ENCODE peak calls at places on chromosomes 1 and 21, in five cellular contexts. M, D, C, O and U are unnamed samples.
A peak's percentile ranks its signal among the peaks of the same experiment; 100 is the strongest.

GRCh38 chr21:23452384-23453083 is 2154.7 kb downstream of the MRPL39 start:
- DNase-seq in O (no peak), C (no peak), D (peak; percentile 54), M (peak; percentile 3), U (no peak)

GRCh38 chr1:43978264-43978550 is 803 bp upstream of the B4GALT2 start:
- DNase-seq in M (no peak), C (peak; percentile 56), O (no peak), D (no peak), U (no peak)

GRCh38 chr1:186957339-186957738 is 128.6 kb downstream of the PLA2G4A start:
- DNase-seq in M (no peak), O (no peak), D (no peak), C (no peak), U (no peak)

GRCh38 chr21:43800566-43800965 is 11.2 kb downstream of the RRP1 start:
- DNase-seq in D (no peak), C (no peak), O (no peak), M (no peak), U (no peak)

GRCh38 chr1:29602203-29602602 is 365.9 kb downstream of the PTPRU start:
- DNase-seq in M (no peak), D (no peak), C (no peak), O (no peak), U (no peak)

GRCh38 chr1:70353038-70353437 is 1.5 kb downstream of the ANKRD13C start:
- DNase-seq in C (no peak), M (no peak), D (no peak), O (no peak), U (no peak)

GRCh38 chr1:42978317-42979036 is 19.8 kb upstream of the SLC2A1 start:
- DNase-seq in O (no peak), C (no peak), D (no peak), M (no peak), U (no peak)

GRCh38 chr1:26730695-26731094 is 34.9 kb downstream of the ARID1A start:
- DNase-seq in C (no peak), D (no peak), M (no peak), O (no peak), U (no peak)

GRCh38 chr1:96374076-96374762 is 347.4 kb upstream of the PTBP2 start:
- DNase-seq in O (no peak), C (no peak), M (no peak), D (no peak), U (no peak)

GRCh38 chr1:52590275-52590674 is 11.9 kb upstream of the GPX7 start:
- DNase-seq in D (no peak), O (no peak), C (no peak), M (no peak), U (no peak)

GRCh38 chr1:53715478-53715877 is 23.5 kb downstream of the GLIS1 start:
- DNase-seq in M (peak; percentile 67), O (no peak), D (peak; percentile 29), C (peak; percentile 29), U (no peak)

GRCh38 chr1:7389786-7390603 is 381.1 kb upstream of the VAMP3 start:
- DNase-seq in C (no peak), D (no peak), O (no peak), M (no peak), U (no peak)

GRCh38 chr1:8702121-8702520 is 115.3 kb downstream of the RERE start:
- DNase-seq in M (peak; percentile 43), C (peak; percentile 59), D (no peak), O (no peak), U (no peak)

GRCh38 chr1:178273707-178274410 is 180.0 kb downstream of the RASAL2 start:
- DNase-seq in O (no peak), D (no peak), C (no peak), M (no peak), U (no peak)

GRCh38 chr1:206723500-206724472 is 39.1 kb downstream of the MAPKAPK2 start:
- DNase-seq in D (no peak), O (no peak), C (no peak), M (no peak), U (no peak)

GRCh38 chr1:161174911-161175310 is 2.4 kb downstream of the B4GALT3 start:
- DNase-seq in C (no peak), M (no peak), D (no peak), O (no peak), U (no peak)

GRCh38 chr1:102732927-102733326 is 375.4 kb downstream of the COL11A1 start:
- DNase-seq in C (no peak), M (no peak), O (no peak), D (no peak), U (no peak)

GRCh38 chr1:52792002-52792401 is 50.6 kb upstream of the ZYG11A start:
- DNase-seq in D (no peak), M (no peak), O (no peak), C (no peak), U (no peak)

GRCh38 chr1:53547321-53547720 is 88.1 kb downstream of the DMRTB1 start:
- DNase-seq in O (no peak), D (no peak), C (no peak), M (no peak), U (no peak)

GRCh38 chr1:96416111-96416595 is 305.4 kb upstream of the PTBP2 start:
- DNase-seq in D (no peak), C (no peak), O (no peak), M (no peak), U (no peak)

GRCh38 chr1:9413143-9413876 is 120.6 kb downstream of the SPSB1 start:
- DNase-seq in C (no peak), O (peak; percentile 89), D (no peak), M (peak; percentile 61), U (peak; percentile 56)

GRCh38 chr1:2948001-2948750 is 73.1 kb upstream of the ACTRT2 start:
- DNase-seq in O (no peak), D (no peak), C (no peak), M (no peak), U (no peak)

GRCh38 chr1:171179323-171180227 is 5.5 kb upstream of the FMO2 start:
- DNase-seq in C (no peak), O (no peak), D (no peak), M (no peak), U (no peak)

GRCh38 chr1:53135735-53136114 is 6.7 kb downstream of the SLC1A7 start:
- DNase-seq in M (peak; percentile 48), O (no peak), D (no peak), C (no peak), U (no peak)

GRCh38 chr21:32726742-32727477 is 903 bp downstream of the SYNJ1 start:
- DNase-seq in O (no peak), D (no peak), M (peak; percentile 66), C (no peak), U (no peak)

GRCh38 chr1:155509064-155509463 is 53.5 kb downstream of the ASH1L start:
- DNase-seq in D (no peak), O (no peak), C (no peak), M (no peak), U (no peak)

GRCh38 chr1:157595356-157595755 is 2.5 kb downstream of the FCRL4 start:
- DNase-seq in M (no peak), D (no peak), O (peak; percentile 78), C (no peak), U (no peak)

GRCh38 chr1:25501235-25502058 is 42.0 kb upstream of the LDLRAP1 start:
- DNase-seq in C (peak; percentile 81), O (no peak), M (peak; percentile 39), D (peak; percentile 57), U (peak; percentile 16)
- TF ChIP-seq CEBPB in C (peak; percentile 95), O (no peak), M (no peak), D (peak; percentile 72), U (no peak)

DNA sequence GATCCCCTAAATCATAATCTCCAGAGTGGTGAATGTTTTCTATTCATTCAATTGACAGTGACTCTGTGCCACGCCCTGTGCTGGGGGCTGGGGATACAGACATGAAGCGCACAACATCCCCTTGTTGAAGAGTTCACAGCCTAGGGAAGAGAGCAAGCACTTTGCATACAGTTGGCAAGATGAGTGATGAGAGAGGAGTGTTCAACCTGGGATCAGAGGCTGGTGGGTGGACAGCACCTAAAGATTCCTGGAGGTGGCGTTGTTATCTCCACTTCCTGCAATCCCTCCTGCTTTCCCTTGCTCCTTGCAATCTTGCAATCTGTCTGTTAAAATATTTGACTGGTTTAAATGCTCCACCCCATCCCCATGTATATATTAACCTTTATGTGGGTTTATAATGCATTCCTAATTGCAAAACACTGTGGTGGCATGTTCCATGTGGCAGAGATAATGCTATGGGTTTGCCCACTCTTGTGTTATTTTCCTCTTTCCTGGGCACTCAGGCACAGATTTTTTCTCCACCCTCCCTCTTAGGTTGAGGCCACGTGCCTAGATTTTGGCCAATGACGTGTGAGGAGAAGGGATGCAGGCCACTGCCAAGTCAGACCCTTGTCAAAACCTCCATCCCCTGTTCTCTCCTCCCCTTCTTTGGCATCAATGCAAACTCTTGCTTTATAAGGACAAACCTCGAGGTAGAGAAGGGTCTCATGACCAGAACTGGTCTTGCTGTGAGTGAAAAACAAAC is 36.2 kb upstream of the GADD45A start:
- DNase-seq in O (no peak), D (no peak), C (no peak), M (peak; percentile 32), U (no peak)
- TF ChIP-seq RAD21 in O (no peak), D (peak; percentile 53), C (no peak), M (peak; percentile 45), U (peak; percentile 38)

DNA sequence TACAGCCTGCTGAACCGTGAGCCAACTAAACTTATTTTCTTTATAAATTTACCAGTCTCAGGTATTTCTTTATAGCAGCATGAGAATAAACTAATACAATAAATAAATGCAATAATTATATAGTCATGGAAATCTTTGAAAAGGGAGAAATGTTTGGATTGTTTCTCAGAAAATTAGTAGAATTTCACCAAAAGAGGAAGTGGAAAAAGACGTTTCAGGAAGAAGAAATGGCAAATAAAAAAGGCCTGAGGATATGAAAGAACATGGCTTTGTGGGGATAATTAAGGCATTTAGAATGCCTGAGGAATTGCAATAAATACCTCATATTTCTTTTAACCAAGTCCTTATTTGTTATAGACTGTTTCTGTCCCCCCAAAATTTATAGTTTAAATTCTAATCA is 451.3 kb upstream of the ADGRL4 start:
- DNase-seq in M (no peak), O (no peak), C (no peak), D (no peak), U (no peak)
- TF ChIP-seq EZH2 in M (no peak), O (no peak), C (no peak), D (no peak), U (no peak)

GRCh38 chr21:46099476-46099875 is 1.6 kb downstream of the COL6A2 start:
- DNase-seq in O (no peak), D (no peak), M (no peak), C (peak; percentile 15), U (no peak)

GRCh38 chr21:46097826-46098286 is at the start of gene COL6A2:
- DNase-seq in D (peak; percentile 15), M (peak; percentile 61), O (no peak), C (no peak), U (no peak)

GRCh38 chr21:46098303-46099141 is 610 bp downstream of the COL6A2 start:
- DNase-seq in O (no peak), M (no peak), D (no peak), C (no peak), U (no peak)

GRCh38 chr21:46100426-46100825 is 2.5 kb downstream of the COL6A2 start:
- DNase-seq in M (no peak), C (no peak), D (no peak), O (no peak), U (no peak)

DNA sequence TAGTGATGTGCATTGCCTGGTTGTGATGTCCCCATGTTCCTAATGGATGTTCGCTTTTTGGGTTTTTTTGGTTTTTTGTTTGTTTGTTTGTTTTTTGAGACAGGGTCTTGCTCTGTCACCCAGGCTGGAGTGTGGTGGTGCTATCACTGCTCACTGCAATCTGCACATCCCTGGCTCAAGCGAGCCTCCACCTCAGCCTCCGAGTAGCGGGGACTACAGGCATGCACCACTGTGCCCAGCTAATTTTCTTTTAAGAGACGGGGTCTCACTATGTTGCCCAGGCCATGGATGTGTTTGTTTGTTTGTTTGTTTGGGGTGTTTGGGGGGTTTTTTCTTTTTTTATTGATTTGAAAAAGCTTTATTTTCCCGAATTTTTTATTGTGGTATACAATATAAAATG is 2.1 kb downstream of the COL6A2 start:
- DNase-seq in M (no peak), C (no peak), O (no peak), D (no peak), U (no peak)
- TF ChIP-seq CEBPB in M (no peak), C (no peak), O (no peak), D (no peak), U (no peak)

GRCh38 chr1:109164538-109164937 is 49.2 kb upstream of the SARS1 start:
- DNase-seq in M (no peak), C (no peak), O (no peak), D (no peak), U (no peak)
- TF ChIP-seq RAD21 in M (no peak), C (no peak), O (no peak), D (no peak), U (no peak)